ENCODE peak calls at places on chromosome 6, in five cellular contexts. X, W, T, A and E are unnamed samples.

GRCh38 chr6:62528894-62529526 is 243.0 kb upstream of the KHDRBS2 start:
- DNase-seq in A (no peak), T (no peak), W (no peak), X (no peak), E (no peak)

GRCh38 chr6:143258945-143259344 is 191.6 kb downstream of the ADAT2 start:
- DNase-seq in W (no peak), T (no peak), X (no peak), A (no peak), E (no peak)

GRCh38 chr6:100261486-100261885 is 203.2 kb downstream of the SIM1 start:
- DNase-seq in X (no peak), T (no peak), A (no peak), W (no peak), E (no peak)

GRCh38 chr6:151349651-151350270 is 41.6 kb downstream of the ZBTB2 start:
- DNase-seq in T (no peak), W (no peak), X (no peak), A (no peak), E (no peak)

GRCh38 chr6:157221049-157221816 is 102.1 kb downstream of the TMEM242 start:
- DNase-seq in T (peak), W (peak), A (peak), X (peak), E (peak)

GRCh38 chr6:13724174-13724573 is 12.5 kb upstream of the RANBP9 start:
- DNase-seq in X (peak), A (no peak), T (no peak), W (no peak), E (no peak)

GRCh38 chr6:167113935-167114910 is 8.7 kb upstream of the CCR6 start:
- DNase-seq in W (no peak), X (no peak), T (no peak), A (peak), E (no peak)

GRCh38 chr6:168157272-168158007 is 78.4 kb upstream of the FRMD1 start:
- DNase-seq in T (no peak), X (peak), W (no peak), A (no peak), E (peak)

GRCh38 chr6:3438190-3439167 is 18.4 kb downstream of the SLC22A23 start:
- DNase-seq in T (peak), W (no peak), X (peak), A (no peak), E (no peak)

GRCh38 chr6:127854009-127854408 is 46.8 kb downstream of the THEMIS start:
- DNase-seq in X (peak), A (no peak), W (no peak), T (no peak), E (no peak)

GRCh38 chr6:81750660-81751387 is 1.7 kb downstream of the TENT5A start:
- DNase-seq in X (no peak), A (no peak), T (no peak), W (no peak), E (no peak)

GRCh38 chr6:151087861-151088598 is 151.7 kb upstream of the AKAP12 start:
- DNase-seq in X (peak), W (peak), A (no peak), T (peak), E (peak)

GRCh38 chr6:101912266-101912665 is 518.8 kb downstream of the GRIK2 start:
- DNase-seq in A (no peak), W (no peak), X (no peak), T (no peak), E (no peak)

GRCh38 chr6:28944412-28945006 is 20.7 kb upstream of the TRIM27 start:
- DNase-seq in A (peak), T (peak), W (no peak), X (peak), E (peak)

GRCh38 chr6:121932071-121933009 is 467.1 kb upstream of the HSF2 start:
- DNase-seq in X (peak), W (no peak), T (peak), A (no peak), E (peak)

GRCh38 chr6:46651006-46651405 is 1.6 kb downstream of the CYP39A1 start:
- DNase-seq in X (no peak), A (no peak), T (no peak), W (no peak), E (no peak)

GRCh38 chr6:83474309-83474708 is 38.0 kb upstream of the PRSS35 start:
- DNase-seq in X (no peak), T (no peak), W (no peak), A (no peak), E (peak)

GRCh38 chr6:4698901-4699659 is 77.1 kb upstream of the CDYL start:
- DNase-seq in T (no peak), A (no peak), X (no peak), W (no peak), E (no peak)

GRCh38 chr6:17633465-17634188 is 33.5 kb downstream of the FAM8A1 start:
- DNase-seq in W (no peak), A (peak), T (no peak), X (no peak), E (no peak)

GRCh38 chr6:21201181-21201580 is 392.4 kb upstream of the SOX4 start:
- DNase-seq in X (no peak), W (no peak), T (no peak), A (no peak), E (no peak)

GRCh38 chr6:159008656-159009288 is 8.8 kb upstream of the RSPH3 start:
- DNase-seq in T (peak), A (no peak), W (no peak), X (peak), E (peak)

GRCh38 chr6:134686071-134686470 is 263.8 kb downstream of the ALDH8A1 start:
- DNase-seq in X (no peak), A (no peak), T (no peak), W (no peak), E (no peak)

GRCh38 chr6:50716887-50717509 is 3.7 kb downstream of the TFAP2D start:
- DNase-seq in X (no peak), A (no peak), T (no peak), W (no peak), E (peak)

GRCh38 chr6:90086517-90086916 is 192.2 kb downstream of the GJA10 start:
- DNase-seq in A (no peak), T (no peak), W (no peak), X (peak), E (no peak)

GRCh38 chr6:129719692-129720091 is 9.7 kb upstream of the ARHGAP18 start:
- DNase-seq in X (no peak), W (no peak), A (no peak), T (no peak), E (no peak)

GRCh38 chr6:158817298-158818007 is 1.7 kb downstream of the EZR start:
- DNase-seq in X (peak), W (peak), T (peak), A (no peak), E (peak)

GRCh38 chr6:90123796-90124195 is 172.8 kb downstream of the BACH2 start:
- DNase-seq in W (peak), A (no peak), X (no peak), T (no peak), E (no peak)

DNA sequence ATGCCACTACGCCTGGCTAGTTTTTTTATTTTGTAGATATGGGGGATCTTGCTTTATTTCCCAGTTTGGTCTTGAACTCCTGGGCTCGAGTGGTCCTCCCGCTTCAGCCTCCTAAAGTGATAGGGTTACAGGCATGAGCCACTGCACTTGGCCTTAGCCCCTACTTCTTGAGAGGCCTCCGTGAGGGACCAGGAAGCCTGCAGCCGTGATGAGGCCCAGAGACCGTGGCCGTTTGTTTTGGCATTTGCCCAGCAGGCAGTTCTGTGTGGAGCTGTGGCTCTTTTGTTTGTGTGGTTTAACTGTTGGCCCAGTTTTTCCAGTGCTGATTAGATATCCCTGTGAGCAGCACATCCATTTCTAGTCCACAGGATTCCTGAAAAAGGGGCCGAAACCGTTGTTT is 39.8 kb downstream of the SRSF3 start:
- DNase-seq in T (peak), W (no peak), X (no peak), A (no peak), E (no peak)
- TF ChIP-seq JUNB in T (no peak), W (no peak), X (no peak), A (no peak), E (no peak)

DNA sequence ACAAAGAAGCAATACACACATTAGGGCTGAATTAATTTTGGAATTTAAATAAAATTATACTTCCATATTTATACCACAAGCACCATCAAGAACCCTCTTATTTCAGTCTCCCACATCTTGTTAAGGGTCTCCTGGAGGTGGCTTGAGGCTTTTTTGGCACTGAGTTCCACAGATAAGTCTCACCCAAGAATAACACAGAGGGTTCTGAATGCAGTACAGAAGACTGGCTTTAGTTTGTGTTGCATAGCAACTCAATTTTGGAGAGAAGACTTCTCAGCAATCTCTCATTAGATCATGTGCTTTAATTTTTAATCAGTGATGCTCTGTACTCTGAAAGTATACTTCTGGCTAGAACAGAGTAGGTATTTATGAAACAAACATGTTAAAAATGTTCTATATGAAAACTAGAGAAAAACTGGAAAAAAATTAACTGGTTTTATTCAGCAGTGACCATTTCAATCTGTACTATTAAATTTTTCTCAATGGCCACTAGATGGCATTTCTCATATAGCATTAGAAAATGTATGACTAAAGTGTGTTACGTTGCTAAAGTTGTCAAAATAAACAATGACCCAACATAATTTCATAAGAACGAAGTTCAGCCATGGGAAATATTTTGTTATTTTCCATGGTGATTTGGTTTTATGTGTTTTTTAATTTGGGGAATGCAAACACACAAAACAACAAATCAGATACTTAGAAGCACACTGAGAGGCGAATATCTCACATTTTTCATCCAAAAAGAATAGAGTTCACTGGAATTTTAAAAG is 32.7 kb upstream of the MAP7 start:
- DNase-seq in X (peak), W (peak), T (peak), A (no peak), E (peak)
- TF ChIP-seq JUNB in X (no peak), W (no peak), T (no peak), A (no peak), E (no peak)

DNA sequence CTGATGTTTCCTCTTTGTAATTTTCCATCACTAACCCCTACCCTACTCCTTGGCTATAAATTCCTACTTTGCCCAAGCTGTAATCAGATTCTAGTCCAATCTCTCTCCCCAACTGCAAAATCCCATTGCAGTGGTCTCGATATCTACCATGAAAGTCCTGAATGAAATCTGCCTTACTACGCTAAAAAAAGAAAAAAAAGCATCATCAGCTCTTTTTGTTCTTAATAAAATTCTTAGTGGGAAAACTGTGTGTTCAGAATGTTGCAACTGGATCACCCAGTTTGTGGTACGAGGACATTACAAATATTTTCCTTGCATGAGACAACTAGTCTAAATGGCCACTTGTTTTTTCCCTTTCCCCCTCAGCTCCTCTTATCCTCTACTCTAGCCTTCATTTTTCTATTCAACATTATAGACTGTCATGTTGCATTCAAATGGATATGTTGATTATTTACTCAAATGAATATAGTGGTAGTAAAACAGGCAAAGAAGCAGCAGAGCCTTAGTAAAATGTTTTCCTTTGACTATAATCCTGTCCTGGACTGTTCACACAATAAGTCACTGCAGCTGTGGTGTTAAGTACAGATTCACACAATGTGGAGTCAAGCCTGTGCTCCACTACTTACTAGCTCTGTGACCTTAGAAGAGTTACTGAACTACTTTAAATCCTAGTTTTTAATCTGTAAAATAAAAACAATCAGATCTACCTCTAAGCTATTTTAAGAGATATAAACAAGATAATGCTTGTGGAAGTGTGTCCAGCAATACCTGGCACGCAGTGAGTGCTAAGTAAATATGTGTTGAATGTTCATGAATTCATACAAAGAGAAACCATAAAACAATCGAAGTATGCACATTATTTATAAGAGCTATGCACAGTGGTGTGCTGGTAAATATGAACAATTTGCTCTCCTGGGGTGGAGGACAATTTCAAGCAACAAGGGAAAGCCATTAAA is 526.9 kb upstream of the MARCKS start:
- DNase-seq in W (no peak), X (no peak), T (no peak), A (no peak), E (no peak)
- TF ChIP-seq JUNB in W (no peak), X (no peak), T (no peak), A (no peak), E (no peak)

GRCh38 chr6:155171109-155171746 is 92.6 kb upstream of the CLDN20 start:
- DNase-seq in X (peak), W (no peak), T (peak), A (peak), E (no peak)
- TF ChIP-seq JUNB in X (peak), W (no peak), T (no peak), A (peak), E (no peak)